ENCODE peak calls at places on chromosomes 6 and 20, in eight cellular contexts. K, Z, R, F, V, Y, G and A are unnamed samples.

GRCh38 chr20:11305406-11305805 is 612.3 kb upstream of the BTBD3 start:
- DNase-seq in V (no peak), Z (no peak), F (peak), G (no peak), K (no peak), R (no peak), Y (no peak), A (no peak)

GRCh38 chr6:157273756-157274088 is 49.6 kb downstream of the TMEM242 start:
- DNase-seq in Y (peak), G (peak), Z (no peak), F (peak), R (peak), V (peak), K (peak), A (peak)

GRCh38 chr20:58714923-58715708 is 22.5 kb downstream of the NPEPL1 start:
- DNase-seq in G (no peak), Z (no peak), V (peak), K (peak), R (no peak), F (no peak), Y (no peak), A (no peak)

GRCh38 chr6:111624391-111625098 is 18.9 kb upstream of the TRAF3IP2 start:
- DNase-seq in F (peak), K (no peak), Y (no peak), G (no peak), R (no peak), V (no peak), Z (no peak), A (no peak)

GRCh38 chr6:153568601-153569000 is 437.5 kb upstream of the RGS17 start:
- DNase-seq in V (no peak), K (no peak), Y (no peak), R (no peak), F (no peak), G (no peak), Z (no peak), A (no peak)

GRCh38 chr20:50744143-50744792 is 12.9 kb downstream of the PARD6B start:
- DNase-seq in Z (no peak), G (peak), R (peak), F (peak), K (peak), Y (peak), V (peak), A (peak)

GRCh38 chr20:45918182-45918737 is 6.3 kb upstream of the PLTP start:
- DNase-seq in K (no peak), F (peak), Y (no peak), R (no peak), G (no peak), V (no peak), Z (no peak), A (no peak)

GRCh38 chr6:75436869-75437268 is 56.7 kb downstream of the FILIP1 start:
- DNase-seq in Z (no peak), V (peak), G (no peak), R (no peak), F (no peak), K (peak), Y (peak), A (no peak)

GRCh38 chr20:4108495-4109306 is 93.3 kb upstream of the RNF24 start:
- DNase-seq in V (peak), Y (peak), F (peak), G (peak), K (peak), R (peak), Z (no peak), A (peak)

GRCh38 chr6:116323863-116324262 is 44.1 kb upstream of the TSPYL1 start:
- DNase-seq in K (no peak), Z (no peak), G (no peak), V (no peak), F (no peak), Y (no peak), R (no peak), A (no peak)

GRCh38 chr6:26270903-26271639 is 93.9 kb upstream of the BTN3A2 start:
- DNase-seq in Y (no peak), R (peak), Z (no peak), G (no peak), V (peak), K (peak), F (peak), A (peak)
- TF ChIP-seq POLR2A in Y (no peak), R (peak), Z (no peak), G (no peak), V (peak), K (no peak), F (peak), A (peak)

GRCh38 chr6:56540232-56540631 is 102.5 kb downstream of the DST start:
- DNase-seq in R (no peak), Z (no peak), G (no peak), F (no peak), K (no peak), V (no peak), Y (no peak), A (no peak)

GRCh38 chr6:56541736-56542366 is 100.8 kb downstream of the DST start:
- DNase-seq in Z (no peak), K (no peak), R (no peak), G (no peak), F (no peak), Y (no peak), V (no peak), A (peak)

GRCh38 chr6:56539503-56540105 is 103.1 kb downstream of the DST start:
- DNase-seq in K (no peak), Z (no peak), Y (no peak), F (no peak), G (no peak), R (no peak), V (no peak), A (peak)

GRCh38 chr6:56540950-56541600 is 101.6 kb downstream of the DST start:
- DNase-seq in V (no peak), Y (no peak), F (peak), R (no peak), K (peak), Z (no peak), G (no peak), A (peak)

DNA sequence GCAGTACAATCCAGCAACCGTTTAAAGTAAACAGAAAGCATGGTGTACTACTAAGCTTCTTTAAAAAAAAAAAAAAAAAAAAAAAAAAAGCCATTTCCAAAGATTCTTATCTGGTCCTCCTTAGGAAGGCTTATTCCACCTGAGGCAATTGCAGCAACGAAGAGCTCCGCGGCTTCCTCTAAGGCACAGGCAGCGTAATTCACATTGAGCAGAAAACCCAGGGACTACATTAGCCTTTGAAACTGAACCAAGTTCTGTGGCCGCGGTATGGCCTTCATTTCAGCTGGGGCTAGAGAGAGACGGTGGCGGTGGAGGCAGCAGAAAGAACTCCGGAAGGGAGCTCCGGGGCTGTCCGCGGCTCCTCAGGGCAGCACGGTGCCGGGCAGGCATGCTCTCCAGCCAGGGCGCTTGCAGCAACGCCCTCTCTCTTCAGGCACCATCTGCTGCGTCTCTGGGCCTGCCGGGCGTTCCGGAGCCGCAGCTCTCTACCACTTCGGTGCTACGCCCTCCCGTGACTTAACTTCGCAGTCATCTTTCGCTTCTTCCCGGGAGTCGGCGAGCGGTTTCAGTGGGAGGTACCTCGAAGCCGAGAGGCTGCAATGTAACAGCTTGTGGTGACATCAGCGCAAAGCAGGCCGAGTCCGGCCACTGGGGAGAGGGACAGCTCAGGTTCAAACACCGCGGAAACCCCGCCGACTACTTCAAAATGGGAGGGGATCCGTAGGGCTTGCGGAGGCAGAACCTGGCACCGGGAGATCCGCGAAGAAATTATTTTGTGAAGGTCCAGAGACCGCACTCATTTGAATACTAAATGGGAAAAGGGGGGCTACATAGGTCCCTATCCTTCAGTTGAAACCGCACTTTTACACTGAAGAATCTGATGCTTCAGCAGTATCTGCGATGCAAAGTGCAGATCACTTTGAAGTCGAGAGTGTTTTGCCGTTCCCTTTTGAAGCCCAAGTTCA is 100.0 kb downstream of the DST start:
- DNase-seq in K (peak), G (peak), F (peak), Y (peak), R (peak), Z (peak), V (peak), A (peak)
- TF ChIP-seq POLR2A in K (peak), G (peak), F (peak), Y (no peak), R (peak), Z (peak), V (peak), A (peak)

DNA sequence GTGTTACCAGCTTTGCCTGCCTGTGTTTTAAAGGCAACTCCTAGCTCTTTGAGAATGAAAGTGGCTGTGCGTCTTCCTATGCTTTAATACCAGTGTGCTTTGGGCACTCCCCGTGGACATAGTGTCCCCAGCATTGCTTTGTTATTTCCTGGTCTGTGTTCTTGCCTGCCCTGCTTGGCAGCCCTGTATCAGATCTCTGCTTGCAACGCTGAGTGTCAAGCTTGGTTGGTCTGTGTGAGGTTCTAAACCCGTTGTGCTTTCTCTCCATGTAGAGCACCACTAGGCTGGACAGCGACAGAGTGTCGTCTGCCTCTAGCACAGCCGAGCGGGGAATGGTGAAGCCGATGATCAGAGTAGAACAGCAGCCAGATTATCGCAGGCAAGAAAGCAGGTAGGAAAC is 80.2 kb downstream of the AFDN start:
- DNase-seq in V (no peak), Z (no peak), Y (peak), F (no peak), G (no peak), K (peak), R (peak), A (no peak)
- TF ChIP-seq POLR2A in V (no peak), Z (no peak), Y (no peak), F (no peak), G (no peak), K (no peak), R (no peak), A (no peak)

GRCh38 chr20:35539756-35540212 is 2.1 kb upstream of the ERGIC3 start:
- DNase-seq in V (no peak), K (peak), F (no peak), R (peak), G (no peak), Y (no peak), Z (no peak), A (peak)
- TF ChIP-seq POLR2A in V (no peak), K (no peak), F (no peak), R (no peak), G (no peak), Y (no peak), Z (no peak), A (no peak)

GRCh38 chr6:136673571-136673970 is 118.7 kb downstream of the MAP3K5 start:
- DNase-seq in F (no peak), Z (no peak), G (no peak), V (no peak), R (no peak), Y (no peak), K (no peak), A (no peak)
- TF ChIP-seq POLR2A in F (no peak), Z (no peak), G (no peak), V (no peak), R (no peak), Y (no peak), K (no peak), A (no peak)

GRCh38 chr6:31837612-31838553 is 10.3 kb downstream of the HSPA1B start:
- DNase-seq in K (no peak), G (no peak), R (no peak), V (no peak), F (no peak), Z (no peak), Y (no peak), A (no peak)
- TF ChIP-seq POLR2A in K (no peak), G (no peak), R (no peak), V (no peak), F (no peak), Z (no peak), Y (no peak), A (no peak)